ENCODE peak calls at places on chromosomes 4 and X, in ten cellular contexts. P is GM23338; N is heart left ventricle; O is RWPE2; X is esophagus squamous epithelium; A is aorta; W is astrocyte; F is effector memory CD4-positive, alpha-beta T cell; M is A549; T is CD8-positive, alpha-beta T cell. V is an unnamed sample. For H3K4me1, the result is how much of the 10 kb centered on the place peaks cover.

GRCh38 chr4:165737309-165737972 is 135.6 kb upstream of the TLL1 start:
- DNase-seq in P (no peak), N (no peak), O (no peak), X (no peak), A (no peak), W (no peak), F (no peak), M (no peak), T (no peak), V (no peak)

GRCh38 chr4:61200991-61201526 is 933 bp downstream of the ADGRL3 start:
- DNase-seq in P (peak), N (peak), O (no peak), X (no peak), A (peak), W (peak), F (no peak), M (no peak), T (no peak), V (peak)

GRCh38 chr4:95889662-95890061 is 49.8 kb downstream of the PDHA2 start:
- DNase-seq in P (peak), N (no peak), O (no peak), X (no peak), A (no peak), W (peak), F (no peak), M (no peak), T (no peak), V (no peak)

GRCh38 chrX:8724176-8724757 is 7.7 kb downstream of the ANOS1 start:
- DNase-seq in P (peak), N (no peak), O (no peak), X (no peak), A (no peak), W (no peak), F (no peak), M (peak), T (no peak), V (no peak)

GRCh38 chr4:772118-772517 is 53.8 kb downstream of the CPLX1 start:
- DNase-seq in P (no peak), N (no peak), O (no peak), X (no peak), A (no peak), W (no peak), F (no peak), M (no peak), T (no peak), V (peak)

GRCh38 chr4:184288451-184289178 is 70.9 kb upstream of the ENPP6 start:
- DNase-seq in P (no peak), N (no peak), O (no peak), X (no peak), A (no peak), W (no peak), F (no peak), M (no peak), T (no peak), V (peak)

GRCh38 chrX:71950066-71950465 is 39.4 kb downstream of the NHSL2 start:
- DNase-seq in P (no peak), N (no peak), O (no peak), X (no peak), A (no peak), W (no peak), F (no peak), M (no peak), T (no peak), V (no peak)

GRCh38 chrX:49205443-49205842 is 5.5 kb upstream of the SYP start:
- DNase-seq in P (no peak), N (no peak), O (no peak), X (no peak), A (no peak), W (no peak), F (no peak), M (no peak), T (no peak), V (peak)

GRCh38 chrX:120463241-120463640 is 5.9 kb downstream of the LAMP2 start:
- DNase-seq in P (no peak), N (no peak), O (no peak), X (no peak), A (no peak), W (no peak), F (no peak), M (no peak), T (no peak), V (no peak)

GRCh38 chr4:25938251-25939186 is 24.5 kb downstream of the SMIM20 start:
- DNase-seq in P (no peak), N (peak), O (no peak), X (no peak), A (no peak), W (peak), F (no peak), M (no peak), T (no peak), V (peak)

GRCh38 chr4:100070868-100071267 is 119.4 kb downstream of the DDIT4L start:
- DNase-seq in P (no peak), N (no peak), O (no peak), X (no peak), A (no peak), W (no peak), F (no peak), M (no peak), T (no peak), V (no peak)

GRCh38 chrX:77910108-77910840 is at the start of gene ATP7A:
- DNase-seq in P (peak), N (peak), O (peak), X (peak), A (peak), W (peak), F (peak), M (peak), T (peak), V (peak)

GRCh38 chr4:14871676-14872430 is 130.4 kb upstream of the CPEB2 start:
- DNase-seq in P (peak), N (no peak), O (no peak), X (no peak), A (no peak), W (no peak), F (peak), M (no peak), T (no peak), V (no peak)

GRCh38 chr4:184348311-184349233 is 125.8 kb downstream of the IRF2 start:
- DNase-seq in P (no peak), N (no peak), O (no peak), X (no peak), A (no peak), W (no peak), F (no peak), M (no peak), T (no peak), V (no peak)

GRCh38 chr4:94714761-94715160 is 43.0 kb upstream of the BMPR1B start:
- DNase-seq in P (no peak), N (no peak), O (no peak), X (no peak), A (no peak), W (peak), F (no peak), M (no peak), T (no peak), V (peak)

GRCh38 chr4:122548452-122548851 is 72.4 kb downstream of the IL21 start:
- DNase-seq in P (no peak), N (no peak), O (no peak), X (no peak), A (no peak), W (peak), F (no peak), M (no peak), T (no peak), V (no peak)

GRCh38 chr4:57854748-57855147 is 744.6 kb upstream of the IGFBP7 start:
- DNase-seq in P (no peak), N (no peak), O (no peak), X (no peak), A (no peak), W (no peak), F (no peak), M (no peak), T (no peak), V (no peak)

GRCh38 chr4:123699823-123700822 is 303.5 kb downstream of the SPRY1 start:
- DNase-seq in P (no peak), N (peak), O (no peak), X (no peak), A (no peak), W (peak), F (no peak), M (no peak), T (no peak), V (peak)

GRCh38 chr4:91325495-91325894 is 978.3 kb upstream of the GRID2 start:
- DNase-seq in P (no peak), N (no peak), O (no peak), X (no peak), A (no peak), W (peak), F (no peak), M (no peak), T (no peak), V (no peak)

GRCh38 chr4:56049428-56050212 is 100.9 kb downstream of the CEP135 start:
- DNase-seq in P (peak), N (peak), O (no peak), X (no peak), A (peak), W (peak), F (no peak), M (no peak), T (no peak), V (peak)

DNA sequence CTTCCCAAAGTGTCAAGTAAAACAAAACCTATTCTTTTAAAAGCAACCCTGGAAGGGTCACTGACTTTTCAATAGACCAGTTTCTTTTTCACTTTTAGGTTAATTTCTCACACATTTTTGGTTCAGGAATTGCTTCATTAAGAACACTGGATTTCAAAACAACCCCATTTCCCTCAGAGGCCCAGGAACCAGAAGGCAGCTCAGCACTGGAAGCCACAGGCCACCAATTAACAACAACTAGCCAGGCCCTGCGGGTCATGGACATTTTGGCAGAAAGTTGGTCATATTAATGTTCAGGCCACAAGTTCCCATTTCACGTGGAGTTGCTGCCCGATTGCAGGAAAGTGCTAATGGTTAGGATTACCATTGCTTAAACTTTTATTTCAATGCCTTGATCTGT is 39.8 kb downstream of the HAND2 start:
- DNase-seq in P (no peak), N (no peak), O (no peak), X (no peak), A (no peak), W (no peak), F (no peak), M (no peak), T (no peak), V (no peak)
- H3K4me1 ChIP-seq in P (under half), N (under half), O (under half), X (under half), A (under half), W (under half), F (under half), M (under half), T (under half), V (half or more)

DNA sequence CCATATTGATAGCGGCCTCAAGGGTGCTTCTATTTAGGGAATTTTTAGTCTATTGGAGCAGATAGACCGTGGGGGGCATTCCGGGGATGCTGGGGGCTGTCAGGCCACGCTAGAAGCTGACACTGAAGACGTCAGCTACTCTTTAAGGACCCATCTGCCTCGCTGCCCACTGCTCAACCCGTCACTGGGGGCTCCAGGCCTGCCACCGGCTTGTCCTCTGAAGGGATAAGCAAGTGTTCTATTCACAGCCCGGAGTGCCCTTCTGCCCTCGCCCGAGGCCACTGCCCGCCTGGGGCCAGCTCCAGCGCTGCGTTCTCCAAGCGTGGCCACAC is 674 bp upstream of the MSL3 start:
- DNase-seq in P (no peak), N (no peak), O (no peak), X (no peak), A (no peak), W (no peak), F (no peak), M (no peak), T (no peak), V (no peak)
- H3K27ac ChIP-seq in P (no peak), N (peak), O (peak), X (peak), A (peak), W (peak), F (peak), M (peak), T (no peak), V (peak)

DNA sequence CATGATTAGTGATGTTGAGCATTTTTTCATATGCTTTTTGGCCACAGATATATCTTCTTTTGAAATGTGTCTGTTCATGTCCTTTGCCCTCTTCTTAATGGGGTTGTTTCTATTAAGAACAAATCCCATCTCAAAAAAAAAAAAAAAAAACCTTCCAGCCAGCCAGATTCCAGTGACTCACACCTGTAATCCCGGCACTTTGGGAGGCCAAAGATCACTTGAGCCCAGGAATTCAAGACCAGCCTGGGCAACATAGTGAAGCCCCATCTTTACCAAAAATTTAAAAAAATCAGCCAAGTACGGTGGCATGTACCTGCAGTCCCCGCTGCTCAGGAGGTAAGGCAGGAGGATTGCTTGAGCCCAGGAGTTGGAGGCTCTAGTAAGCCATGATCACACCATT is 5.1 kb downstream of the RAB33B start:
- DNase-seq in P (no peak), N (no peak), O (no peak), X (no peak), A (no peak), W (no peak), F (no peak), M (no peak), T (no peak), V (no peak)
- H3K4me1 ChIP-seq in P (under half), N (under half), O (under half), X (under half), A (under half), W (under half), F (under half), M (under half), T (under half), V (under half)

GRCh38 chrX:148135738-148136137 is 154.6 kb downstream of the FMR1NB start:
- DNase-seq in P (no peak), N (no peak), O (no peak), X (no peak), A (no peak), W (peak), F (no peak), M (no peak), T (no peak), V (no peak)

GRCh38 chrX:148133099-148133725 is 152.1 kb downstream of the FMR1NB start:
- DNase-seq in P (peak), N (no peak), O (no peak), X (no peak), A (no peak), W (no peak), F (no peak), M (no peak), T (no peak), V (no peak)

GRCh38 chrX:148134578-148134977 is 153.4 kb downstream of the FMR1NB start:
- DNase-seq in P (no peak), N (no peak), O (no peak), X (no peak), A (no peak), W (no peak), F (no peak), M (no peak), T (no peak), V (no peak)
- H3K27ac ChIP-seq in P (no peak), N (no peak), O (no peak), X (no peak), A (no peak), W (no peak), F (no peak), M (no peak), T (no peak), V (no peak)

DNA sequence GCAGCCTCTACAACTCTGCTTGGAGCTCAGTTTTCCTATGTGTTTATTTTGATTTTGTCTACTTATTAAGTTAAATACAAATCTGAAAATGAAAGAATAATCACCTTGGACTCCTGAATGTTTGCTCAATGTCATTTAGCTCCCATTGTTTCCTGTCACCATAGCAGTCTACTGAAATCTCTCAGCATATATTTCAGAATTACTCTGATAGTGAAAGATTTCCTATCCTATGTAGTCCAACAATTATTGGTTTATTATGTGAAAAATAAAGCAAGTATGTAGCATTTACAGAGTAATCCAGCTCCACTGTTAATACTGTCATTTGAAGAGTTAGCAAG is 168.4 kb downstream of the CBR4 start:
- DNase-seq in P (no peak), N (no peak), O (no peak), X (no peak), A (no peak), W (no peak), F (no peak), M (no peak), T (no peak), V (no peak)
- H3K4me1 ChIP-seq in P (under half), N (under half), O (half or more), X (under half), A (under half), W (under half), F (under half), M (half or more), T (under half), V (under half)

GRCh38 chrX:18722500-18723071 is 15.1 kb downstream of the PPEF1 start:
- DNase-seq in P (no peak), N (no peak), O (no peak), X (no peak), A (no peak), W (no peak), F (no peak), M (no peak), T (no peak), V (no peak)
- H3K27ac ChIP-seq in P (no peak), N (no peak), O (no peak), X (no peak), A (no peak), W (no peak), F (no peak), M (no peak), T (no peak), V (no peak)

GRCh38 chr4:3302786-3303444 is 10.1 kb downstream of the RGS12 start:
- DNase-seq in P (no peak), N (no peak), O (no peak), X (no peak), A (peak), W (no peak), F (peak), M (no peak), T (no peak), V (peak)
- H3K4me1 ChIP-seq in P (under half), N (under half), O (under half), X (under half), A (under half), W (under half), F (under half), M (under half), T (half or more), V (under half)

GRCh38 chr4:98643760-98644159 is 14.7 kb downstream of the TSPAN5 start:
- DNase-seq in P (no peak), N (no peak), O (no peak), X (no peak), A (no peak), W (no peak), F (no peak), M (no peak), T (no peak), V (no peak)
- H3K27ac ChIP-seq in P (no peak), N (no peak), O (peak), X (peak), A (no peak), W (peak), F (peak), M (peak), T (no peak), V (peak)

V was measured in osteoblast.